ENCODE peak calls at places on chromosomes 2 and 18, in seven cellular contexts. J is transverse colon, F is A549, L is endothelial cell of umbilical vein, C is uterus, E is sigmoid colon, K is upper lobe of left lung. U is an unnamed sample.

GRCh38 chr18:10099539-10100140 is 185.8 kb downstream of the VAPA start:
- DNase-seq in J (no peak), F (no peak), L (no peak), C (no peak), E (no peak), K (no peak), U (no peak)

GRCh38 chr2:212032032-212032431 is 506.6 kb downstream of the ERBB4 start:
- DNase-seq in J (no peak), F (no peak), L (peak; percentile 53), C (no peak), E (no peak), K (no peak), U (no peak)

GRCh38 chr2:159855153-159856140 is 57.4 kb upstream of the CD302 start:
- DNase-seq in J (no peak), F (no peak), L (peak; percentile 15), C (no peak), E (no peak), K (peak; percentile 45), U (no peak)

GRCh38 chr2:190994148-190994547 is 19.8 kb downstream of the STAT1 start:
- DNase-seq in J (no peak), F (no peak), L (no peak), C (no peak), E (no peak), K (no peak), U (no peak)

GRCh38 chr2:1731512-1731962 is 12.8 kb downstream of the PXDN start:
- DNase-seq in J (peak; percentile 7), F (no peak), L (no peak), C (peak; percentile 29), E (peak; percentile 66), K (no peak), U (no peak)

GRCh38 chr2:176725873-176726645 is 456.8 kb downstream of the MTX2 start:
- DNase-seq in J (no peak), F (no peak), L (no peak), C (no peak), E (no peak), K (no peak), U (no peak)

GRCh38 chr2:145197944-145198343 is 678.0 kb upstream of the ZEB2 start:
- DNase-seq in J (no peak), F (no peak), L (no peak), C (no peak), E (no peak), K (no peak), U (no peak)

GRCh38 chr2:9298583-9298982 is 92.0 kb downstream of the ASAP2 start:
- DNase-seq in J (no peak), F (no peak), L (no peak), C (no peak), E (no peak), K (no peak), U (no peak)

GRCh38 chr2:54975598-54976507 is 74.4 kb downstream of the RTN4 start:
- DNase-seq in J (no peak), F (no peak), L (no peak), C (no peak), E (no peak), K (no peak), U (no peak)

GRCh38 chr2:86790134-86790827 is 432 bp downstream of the CD8A start:
- DNase-seq in J (no peak), F (no peak), L (no peak), C (no peak), E (no peak), K (no peak), U (peak; percentile 44)

GRCh38 chr2:215619989-215620388 is 184.1 kb upstream of the FN1 start:
- DNase-seq in J (peak; percentile 22), F (no peak), L (no peak), C (no peak), E (no peak), K (peak; percentile 69), U (no peak)

GRCh38 chr2:8030694-8031303 is 651.1 kb upstream of the ID2 start:
- DNase-seq in J (no peak), F (no peak), L (no peak), C (no peak), E (peak; percentile 82), K (no peak), U (no peak)

GRCh38 chr18:68721681-68722583 is 7.0 kb upstream of the TMX3 start:
- DNase-seq in J (no peak), F (no peak), L (no peak), C (no peak), E (no peak), K (no peak), U (no peak)

GRCh38 chr2:144405313-144405710 is 114.6 kb downstream of the ZEB2 start:
- DNase-seq in J (no peak), F (no peak), L (no peak), C (no peak), E (no peak), K (no peak), U (no peak)

GRCh38 chr2:238120463-238121298 is 17.8 kb upstream of the KLHL30 start:
- DNase-seq in J (no peak), F (no peak), L (no peak), C (no peak), E (no peak), K (no peak), U (no peak)

GRCh38 chr18:35162995-35163394 is 77.8 kb upstream of the ZNF397 start:
- DNase-seq in J (no peak), F (no peak), L (no peak), C (no peak), E (no peak), K (no peak), U (no peak)

GRCh38 chr18:24517554-24517953 is 57.1 kb downstream of the HRH4 start:
- DNase-seq in J (no peak), F (no peak), L (no peak), C (no peak), E (no peak), K (no peak), U (no peak)

DNA sequence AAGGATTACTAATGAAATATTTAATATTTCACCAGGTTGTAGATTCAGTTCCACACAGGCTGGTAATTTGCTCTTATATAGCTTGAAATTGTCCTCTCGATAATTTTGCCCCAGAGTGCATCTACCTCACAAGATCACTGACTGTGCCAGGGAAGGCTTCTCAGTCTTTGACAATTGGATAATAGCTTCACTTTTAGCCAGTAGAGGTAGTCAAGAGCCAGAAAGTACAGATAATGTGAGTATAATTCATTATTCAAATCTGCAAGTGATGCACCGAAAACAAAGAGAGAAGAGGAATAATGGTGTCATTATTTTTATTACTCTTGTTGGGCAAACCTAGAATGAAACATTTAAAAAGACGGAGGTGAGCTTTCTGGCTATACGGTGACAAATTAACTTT is 292.8 kb downstream of the EN1 start:
- DNase-seq in J (no peak), F (no peak), L (no peak), C (no peak), E (no peak), K (no peak), U (no peak)
- TF ChIP-seq CTCF in J (no peak), F (no peak), L (no peak), C (no peak), E (no peak), K (no peak), U (no peak)

DNA sequence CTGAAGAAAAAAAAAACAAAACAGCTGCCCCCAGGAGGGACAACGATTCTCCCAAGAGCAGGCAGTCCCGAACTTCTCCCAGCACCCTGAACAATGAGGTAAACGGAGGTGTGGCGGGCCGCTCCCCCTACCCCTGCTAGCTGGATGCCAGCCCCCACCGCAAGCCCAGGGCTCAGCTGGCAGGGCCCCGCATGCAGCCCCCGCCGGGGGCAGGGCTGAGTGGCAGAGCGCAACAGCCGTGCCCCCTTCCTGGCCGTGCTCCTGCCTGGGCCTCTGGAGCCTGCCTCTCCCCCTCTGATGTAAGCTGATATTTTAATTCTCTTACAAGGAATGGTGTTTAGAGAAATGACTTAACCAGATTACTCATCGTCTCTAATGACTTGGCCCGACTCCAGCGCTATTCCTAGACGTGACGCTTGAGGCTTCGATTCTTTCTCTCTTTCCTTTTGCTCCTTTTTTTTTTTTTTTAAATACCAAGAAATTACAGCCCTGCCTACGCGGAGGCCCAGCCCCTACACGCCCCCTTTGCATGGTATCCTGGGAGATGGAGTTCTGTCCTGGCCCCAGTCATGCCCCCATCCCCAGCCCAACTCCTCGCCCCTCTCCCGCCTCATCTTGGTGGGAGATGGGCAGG is 4.6 kb upstream of the ARID5A start:
- DNase-seq in J (peak; percentile 95), F (peak; percentile 58), L (peak; percentile 99), C (peak; percentile 100), E (peak; percentile 99), K (peak; percentile 96), U (peak; percentile 92)
- TF ChIP-seq POLR2A in J (peak; percentile 38), F (no peak), L (no peak), C (peak; percentile 90), E (no peak), K (no peak), U (peak; percentile 19)

GRCh38 chr18:11852048-11852341 is 782 bp downstream of the CHMP1B start:
- DNase-seq in J (no peak), F (no peak), L (no peak), C (no peak), E (no peak), K (no peak), U (no peak)

GRCh38 chr18:11851156-11852047 is at the start of gene CHMP1B:
- DNase-seq in J (peak; percentile 99), F (peak; percentile 46), L (peak; percentile 98), C (peak; percentile 98), E (peak; percentile 99), K (peak; percentile 99), U (peak; percentile 99)

GRCh38 chr18:11850821-11851155 is 425 bp upstream of the CHMP1B start:
- DNase-seq in J (no peak), F (no peak), L (no peak), C (no peak), E (no peak), K (no peak), U (no peak)

GRCh38 chr18:11849279-11849678 is 1.9 kb upstream of the CHMP1B start:
- DNase-seq in J (no peak), F (no peak), L (no peak), C (no peak), E (no peak), K (no peak), U (no peak)

DNA sequence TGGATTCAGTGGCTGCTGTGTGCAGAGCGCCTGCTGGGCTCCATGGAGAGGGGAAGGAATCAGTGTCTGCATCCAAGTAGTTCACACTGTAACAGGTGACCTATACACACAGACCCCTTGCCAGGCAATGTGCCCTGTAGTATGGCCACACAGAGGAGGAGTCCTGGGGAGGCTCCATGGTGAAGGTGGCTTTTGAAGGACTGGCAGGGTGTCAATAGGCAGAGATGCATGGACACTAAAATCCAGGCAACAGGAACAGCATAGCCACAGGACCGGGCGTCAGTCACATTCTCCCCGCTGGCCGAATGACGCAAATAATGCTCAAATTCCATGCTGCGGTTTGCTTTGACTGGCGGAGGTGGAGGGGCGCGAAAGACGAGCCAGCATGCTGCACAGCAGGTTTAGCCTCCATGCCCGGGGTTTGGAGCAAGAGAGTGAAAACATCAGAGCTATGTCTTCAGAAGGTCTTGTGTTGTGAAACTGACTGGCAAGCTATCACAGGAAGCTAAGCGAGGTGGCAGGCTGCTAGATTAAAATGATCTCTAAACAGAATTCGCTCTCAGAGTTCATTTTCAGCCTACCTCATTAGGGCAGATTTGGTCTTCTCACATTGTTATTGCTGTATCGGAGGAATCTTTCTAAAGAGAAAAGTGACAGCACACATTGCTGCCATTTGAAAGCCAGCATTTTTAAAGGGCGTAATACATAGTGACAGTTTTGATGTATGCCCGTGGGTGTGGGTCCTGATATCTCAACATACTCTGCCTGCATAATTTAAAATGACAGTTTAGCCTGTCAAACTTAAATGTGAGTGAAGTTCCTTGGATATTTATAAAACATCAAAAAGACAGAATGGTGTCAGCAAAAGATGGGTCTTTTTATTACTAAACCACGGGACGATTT is 1.1 kb upstream of the CHMP1B start:
- DNase-seq in J (peak; percentile 71), F (peak; percentile 36), L (peak; percentile 43), C (peak; percentile 44), E (peak; percentile 91), K (peak; percentile 76), U (peak; percentile 67)
- TF ChIP-seq CTCF in J (peak; percentile 7), F (no peak), L (no peak), C (no peak), E (no peak), K (no peak), U (no peak)

GRCh38 chr18:8117008-8117376 is 492.2 kb upstream of the RAB12 start:
- DNase-seq in J (no peak), F (no peak), L (no peak), C (no peak), E (no peak), K (no peak), U (no peak)
- TF ChIP-seq POLR2A in J (no peak), F (no peak), L (no peak), C (no peak), E (no peak), K (no peak), U (no peak)